ENCODE peak calls at places on chromosomes 4 and X, in eight cellular contexts. One of them, this sample, is unnamed.

GRCh38 chr4:53280846-53281245 is 85.0 kb downstream of the SCFD2 start:
- DNase-seq in ACHN: no peak
- DNase-seq in left ventricle myocardium inferior: no peak
- DNase-seq in fibroblast of pulmonary artery: no peak
- DNase-seq in stromal cell of bone marrow: no peak
- DNase-seq in stomach: no peak
- DNase-seq in NCI-H1694: no peak
- DNase-seq in esophagus squamous epithelium: no peak
- DNase-seq in this sample: no peak

GRCh38 chr4:113674251-113674650 is 87.3 kb downstream of the CAMK2D start:
- DNase-seq in fibroblast of pulmonary artery: no peak
- DNase-seq in stromal cell of bone marrow: no peak
- DNase-seq in stomach: no peak
- DNase-seq in ACHN: no peak
- DNase-seq in NCI-H1694: no peak
- DNase-seq in left ventricle myocardium inferior: no peak
- DNase-seq in esophagus squamous epithelium: no peak
- DNase-seq in this sample: no peak

GRCh38 chrX:129572422-129572821 is 32.4 kb downstream of the OCRL start:
- DNase-seq in stomach: no peak
- DNase-seq in stromal cell of bone marrow: no peak
- DNase-seq in fibroblast of pulmonary artery: no peak
- DNase-seq in ACHN: no peak
- DNase-seq in left ventricle myocardium inferior: no peak
- DNase-seq in NCI-H1694: no peak
- DNase-seq in esophagus squamous epithelium: no peak
- DNase-seq in this sample: no peak

GRCh38 chr4:1192091-1192492 is 19.7 kb upstream of the SPON2 start:
- DNase-seq in NCI-H1694: peak; percentile 59
- DNase-seq in stromal cell of bone marrow: peak; percentile 97
- DNase-seq in esophagus squamous epithelium: no peak
- DNase-seq in ACHN: peak; percentile 89
- DNase-seq in fibroblast of pulmonary artery: peak; percentile 97
- DNase-seq in stomach: peak; percentile 91
- DNase-seq in left ventricle myocardium inferior: peak; percentile 85
- DNase-seq in this sample: peak; percentile 99

GRCh38 chr4:139761461-139761860 is 95.8 kb downstream of the MGST2 start:
- DNase-seq in fibroblast of pulmonary artery: peak; percentile 37
- DNase-seq in esophagus squamous epithelium: no peak
- DNase-seq in stromal cell of bone marrow: no peak
- DNase-seq in ACHN: peak; percentile 33
- DNase-seq in NCI-H1694: peak; percentile 30
- DNase-seq in left ventricle myocardium inferior: no peak
- DNase-seq in stomach: no peak
- DNase-seq in this sample: no peak

GRCh38 chr4:148926861-148927260 is 484.6 kb upstream of the NR3C2 start:
- DNase-seq in ACHN: no peak
- DNase-seq in left ventricle myocardium inferior: peak; percentile 50
- DNase-seq in stromal cell of bone marrow: no peak
- DNase-seq in NCI-H1694: no peak
- DNase-seq in stomach: peak; percentile 63
- DNase-seq in esophagus squamous epithelium: no peak
- DNase-seq in fibroblast of pulmonary artery: peak; percentile 4
- DNase-seq in this sample: peak; percentile 58

GRCh38 chrX:22389544-22390243 is 117.0 kb downstream of the CBLL2 start:
- DNase-seq in left ventricle myocardium inferior: no peak
- DNase-seq in stromal cell of bone marrow: peak; percentile 72
- DNase-seq in esophagus squamous epithelium: no peak
- DNase-seq in stomach: no peak
- DNase-seq in NCI-H1694: no peak
- DNase-seq in ACHN: peak; percentile 4
- DNase-seq in fibroblast of pulmonary artery: peak; percentile 56
- DNase-seq in this sample: peak; percentile 74

GRCh38 chr4:28350485-28350884 is 1489.8 kb downstream of the STIM2 start:
- DNase-seq in NCI-H1694: no peak
- DNase-seq in stomach: no peak
- DNase-seq in left ventricle myocardium inferior: no peak
- DNase-seq in fibroblast of pulmonary artery: peak; percentile 38
- DNase-seq in stromal cell of bone marrow: peak; percentile 44
- DNase-seq in esophagus squamous epithelium: no peak
- DNase-seq in ACHN: no peak
- DNase-seq in this sample: peak; percentile 29

GRCh38 chr4:155692361-155692760 is 25.7 kb downstream of the GUCY1A1 start:
- DNase-seq in stromal cell of bone marrow: no peak
- DNase-seq in fibroblast of pulmonary artery: no peak
- DNase-seq in stomach: no peak
- DNase-seq in esophagus squamous epithelium: no peak
- DNase-seq in left ventricle myocardium inferior: no peak
- DNase-seq in ACHN: no peak
- DNase-seq in NCI-H1694: no peak
- DNase-seq in this sample: no peak

GRCh38 chrX:125203737-125204578 is 115.7 kb upstream of the TEX13C start:
- DNase-seq in left ventricle myocardium inferior: peak; percentile 32
- DNase-seq in NCI-H1694: peak; percentile 73
- DNase-seq in ACHN: peak; percentile 38
- DNase-seq in stomach: no peak
- DNase-seq in esophagus squamous epithelium: no peak
- DNase-seq in fibroblast of pulmonary artery: no peak
- DNase-seq in stromal cell of bone marrow: no peak
- DNase-seq in this sample: no peak

GRCh38 chr4:74618659-74619058 is 173.7 kb downstream of the AREG start:
- DNase-seq in stomach: no peak
- DNase-seq in left ventricle myocardium inferior: no peak
- DNase-seq in fibroblast of pulmonary artery: peak; percentile 77
- DNase-seq in NCI-H1694: no peak
- DNase-seq in esophagus squamous epithelium: no peak
- DNase-seq in ACHN: peak; percentile 40
- DNase-seq in stromal cell of bone marrow: no peak
- DNase-seq in this sample: no peak

GRCh38 chrX:112642349-112642748 is 37.4 kb downstream of the LHFPL1 start:
- DNase-seq in NCI-H1694: peak; percentile 60
- DNase-seq in ACHN: peak; percentile 25
- DNase-seq in stromal cell of bone marrow: peak; percentile 38
- DNase-seq in esophagus squamous epithelium: no peak
- DNase-seq in fibroblast of pulmonary artery: peak; percentile 74
- DNase-seq in stomach: peak; percentile 31
- DNase-seq in left ventricle myocardium inferior: no peak
- DNase-seq in this sample: peak; percentile 19

GRCh38 chrX:8815460-8816065 is 14.4 kb upstream of the FAM9A start:
- DNase-seq in stomach: no peak
- DNase-seq in NCI-H1694: peak; percentile 20
- DNase-seq in fibroblast of pulmonary artery: peak; percentile 53
- DNase-seq in ACHN: peak; percentile 50
- DNase-seq in left ventricle myocardium inferior: no peak
- DNase-seq in stromal cell of bone marrow: peak; percentile 8
- DNase-seq in esophagus squamous epithelium: no peak
- DNase-seq in this sample: no peak

GRCh38 chr4:140296335-140296753 is 77.1 kb upstream of the SCOC start:
- DNase-seq in left ventricle myocardium inferior: peak; percentile 51
- DNase-seq in stromal cell of bone marrow: peak; percentile 92
- DNase-seq in fibroblast of pulmonary artery: peak; percentile 75
- DNase-seq in NCI-H1694: no peak
- DNase-seq in stomach: peak; percentile 29
- DNase-seq in ACHN: peak; percentile 70
- DNase-seq in esophagus squamous epithelium: peak; percentile 2
- DNase-seq in this sample: no peak

GRCh38 chrX:50432760-50433377 is 37.8 kb downstream of the DGKK start:
- DNase-seq in fibroblast of pulmonary artery: no peak
- DNase-seq in stromal cell of bone marrow: no peak
- DNase-seq in stomach: no peak
- DNase-seq in NCI-H1694: no peak
- DNase-seq in left ventricle myocardium inferior: no peak
- DNase-seq in ACHN: no peak
- DNase-seq in esophagus squamous epithelium: no peak
- DNase-seq in this sample: no peak

GRCh38 chrX:25124391-25124790 is 108.6 kb upstream of the ARX start:
- DNase-seq in stomach: no peak
- DNase-seq in fibroblast of pulmonary artery: no peak
- DNase-seq in ACHN: no peak
- DNase-seq in left ventricle myocardium inferior: no peak
- DNase-seq in esophagus squamous epithelium: no peak
- DNase-seq in NCI-H1694: no peak
- DNase-seq in stromal cell of bone marrow: no peak
- DNase-seq in this sample: no peak

GRCh38 chrX:102711872-102712215 is 404 bp upstream of the GPRASP2 start:
- DNase-seq in stomach: no peak
- DNase-seq in ACHN: no peak
- DNase-seq in left ventricle myocardium inferior: no peak
- DNase-seq in esophagus squamous epithelium: no peak
- DNase-seq in stromal cell of bone marrow: no peak
- DNase-seq in NCI-H1694: no peak
- DNase-seq in fibroblast of pulmonary artery: no peak
- DNase-seq in this sample: no peak

GRCh38 chr4:36687681-36688080 is 406.3 kb downstream of the DTHD1 start:
- DNase-seq in stomach: no peak
- DNase-seq in NCI-H1694: no peak
- DNase-seq in stromal cell of bone marrow: no peak
- DNase-seq in ACHN: no peak
- DNase-seq in esophagus squamous epithelium: no peak
- DNase-seq in left ventricle myocardium inferior: no peak
- DNase-seq in fibroblast of pulmonary artery: no peak
- DNase-seq in this sample: no peak

GRCh38 chr4:139454646-139455045 is 725 bp downstream of the RAB33B start:
- DNase-seq in ACHN: peak; percentile 35
- DNase-seq in stomach: no peak
- DNase-seq in fibroblast of pulmonary artery: peak; percentile 10
- DNase-seq in NCI-H1694: no peak
- DNase-seq in left ventricle myocardium inferior: no peak
- DNase-seq in stromal cell of bone marrow: no peak
- DNase-seq in esophagus squamous epithelium: no peak
- DNase-seq in this sample: no peak

GRCh38 chrX:15567886-15568616 is 32.7 kb downstream of the ACE2 start:
- DNase-seq in left ventricle myocardium inferior: no peak
- DNase-seq in ACHN: peak; percentile 1
- DNase-seq in NCI-H1694: no peak
- DNase-seq in fibroblast of pulmonary artery: peak; percentile 51
- DNase-seq in stromal cell of bone marrow: peak; percentile 2
- DNase-seq in esophagus squamous epithelium: no peak
- DNase-seq in stomach: no peak
- DNase-seq in this sample: no peak

GRCh38 chrX:107629533-107629909 is 1.2 kb downstream of the PRPS1 start:
- DNase-seq in NCI-H1694: peak; percentile 2
- DNase-seq in fibroblast of pulmonary artery: peak; percentile 32
- DNase-seq in stomach: no peak
- DNase-seq in ACHN: peak; percentile 41
- DNase-seq in left ventricle myocardium inferior: no peak
- DNase-seq in stromal cell of bone marrow: no peak
- DNase-seq in esophagus squamous epithelium: no peak
- DNase-seq in this sample: no peak

GRCh38 chrX:12971282-12972003 is 3.5 kb upstream of the TMSB4X start:
- DNase-seq in fibroblast of pulmonary artery: no peak
- DNase-seq in stromal cell of bone marrow: no peak
- DNase-seq in ACHN: no peak
- DNase-seq in esophagus squamous epithelium: no peak
- DNase-seq in NCI-H1694: no peak
- DNase-seq in stomach: peak; percentile 79
- DNase-seq in left ventricle myocardium inferior: peak; percentile 38
- DNase-seq in this sample: no peak

GRCh38 chr4:82372874-82373815 is 646 bp downstream of the HNRNPD start:
- DNase-seq in esophagus squamous epithelium: peak; percentile 3
- DNase-seq in stomach: peak; percentile 82
- DNase-seq in stromal cell of bone marrow: peak; percentile 35
- DNase-seq in NCI-H1694: peak; percentile 60
- DNase-seq in fibroblast of pulmonary artery: peak; percentile 66
- DNase-seq in left ventricle myocardium inferior: peak; percentile 71
- DNase-seq in ACHN: peak; percentile 77
- DNase-seq in this sample: no peak

GRCh38 chr4:10045481-10045880 is 24.2 kb upstream of the SLC2A9 start:
- DNase-seq in esophagus squamous epithelium: no peak
- DNase-seq in stromal cell of bone marrow: no peak
- DNase-seq in NCI-H1694: no peak
- DNase-seq in stomach: no peak
- DNase-seq in left ventricle myocardium inferior: no peak
- DNase-seq in ACHN: peak; percentile 97
- DNase-seq in fibroblast of pulmonary artery: peak; percentile 25
- DNase-seq in this sample: no peak

GRCh38 chr4:52824603-52825310 is 37.4 kb upstream of the RASL11B start:
- DNase-seq in stomach: peak; percentile 38
- DNase-seq in left ventricle myocardium inferior: peak; percentile 46
- DNase-seq in NCI-H1694: no peak
- DNase-seq in esophagus squamous epithelium: no peak
- DNase-seq in stromal cell of bone marrow: no peak
- DNase-seq in ACHN: no peak
- DNase-seq in fibroblast of pulmonary artery: peak; percentile 50
- DNase-seq in this sample: peak; percentile 91

GRCh38 chr4:3313556-3314228 is 20.9 kb downstream of the RGS12 start:
- DNase-seq in stromal cell of bone marrow: no peak
- DNase-seq in esophagus squamous epithelium: no peak
- DNase-seq in fibroblast of pulmonary artery: no peak
- DNase-seq in ACHN: no peak
- DNase-seq in NCI-H1694: no peak
- DNase-seq in left ventricle myocardium inferior: no peak
- DNase-seq in stomach: peak; percentile 17
- DNase-seq in this sample: no peak

GRCh38 chr4:827209-828081 is 1.5 kb upstream of the CPLX1 start:
- DNase-seq in stromal cell of bone marrow: no peak
- DNase-seq in left ventricle myocardium inferior: no peak
- DNase-seq in stomach: no peak
- DNase-seq in fibroblast of pulmonary artery: no peak
- DNase-seq in NCI-H1694: no peak
- DNase-seq in esophagus squamous epithelium: no peak
- DNase-seq in ACHN: no peak
- DNase-seq in this sample: no peak

GRCh38 chr4:94523033-94523590 is 71.4 kb downstream of the PDLIM5 start:
- DNase-seq in left ventricle myocardium inferior: no peak
- DNase-seq in stomach: no peak
- DNase-seq in esophagus squamous epithelium: no peak
- DNase-seq in NCI-H1694: no peak
- DNase-seq in fibroblast of pulmonary artery: peak; percentile 47
- DNase-seq in ACHN: no peak
- DNase-seq in stromal cell of bone marrow: no peak
- DNase-seq in this sample: no peak

GRCh38 chr4:23897564-23898109 is 7.8 kb upstream of the PPARGC1A start:
- DNase-seq in fibroblast of pulmonary artery: no peak
- DNase-seq in stomach: no peak
- DNase-seq in esophagus squamous epithelium: no peak
- DNase-seq in NCI-H1694: no peak
- DNase-seq in stromal cell of bone marrow: no peak
- DNase-seq in left ventricle myocardium inferior: no peak
- DNase-seq in ACHN: no peak
- DNase-seq in this sample: no peak

GRCh38 chr4:161254375-161254774 is 909.4 kb downstream of the FSTL5 start:
- DNase-seq in ACHN: no peak
- DNase-seq in left ventricle myocardium inferior: no peak
- DNase-seq in fibroblast of pulmonary artery: no peak
- DNase-seq in NCI-H1694: no peak
- DNase-seq in esophagus squamous epithelium: no peak
- DNase-seq in stomach: no peak
- DNase-seq in stromal cell of bone marrow: no peak
- DNase-seq in this sample: no peak

GRCh38 chrX:77342028-77342427 is 105.2 kb upstream of the FGF16 start:
- DNase-seq in ACHN: no peak
- DNase-seq in stromal cell of bone marrow: no peak
- DNase-seq in fibroblast of pulmonary artery: no peak
- DNase-seq in esophagus squamous epithelium: no peak
- DNase-seq in left ventricle myocardium inferior: no peak
- DNase-seq in stomach: no peak
- DNase-seq in NCI-H1694: no peak
- DNase-seq in this sample: no peak

GRCh38 chrX:155857561-155857960 is 23.6 kb upstream of the VAMP7 start:
- DNase-seq in left ventricle myocardium inferior: no peak
- DNase-seq in ACHN: no peak
- DNase-seq in NCI-H1694: no peak
- DNase-seq in fibroblast of pulmonary artery: peak; percentile 13
- DNase-seq in esophagus squamous epithelium: no peak
- DNase-seq in stromal cell of bone marrow: no peak
- DNase-seq in stomach: no peak
- DNase-seq in this sample: no peak

GRCh38 chrX:28549839-28550238 is 37.4 kb upstream of the IL1RAPL1 start:
- DNase-seq in fibroblast of pulmonary artery: no peak
- DNase-seq in left ventricle myocardium inferior: no peak
- DNase-seq in esophagus squamous epithelium: no peak
- DNase-seq in stomach: no peak
- DNase-seq in ACHN: no peak
- DNase-seq in NCI-H1694: no peak
- DNase-seq in stromal cell of bone marrow: no peak
- DNase-seq in this sample: no peak

GRCh38 chrX:15564981-15565579 is 35.7 kb downstream of the ACE2 start:
- DNase-seq in left ventricle myocardium inferior: peak; percentile 40
- DNase-seq in fibroblast of pulmonary artery: peak; percentile 89
- DNase-seq in NCI-H1694: peak; percentile 10
- DNase-seq in stomach: peak; percentile 76
- DNase-seq in ACHN: peak; percentile 39
- DNase-seq in stromal cell of bone marrow: peak; percentile 47
- DNase-seq in esophagus squamous epithelium: no peak
- DNase-seq in this sample: no peak

This sample was measured in retinal pigment epithelial cell.